ENCODE peak calls at places on chromosomes 2 and 18, in nine cellular contexts. O is HepG2, T is body of pancreas, K is A549, A is HCT116, H is transverse colon, X is vagina, N is uterus, Z is GM12878. D is an unnamed sample. For H3K4me1, the result is how much of the 10 kb centered on the place peaks cover.

GRCh38 chr18:80105369-80106167 is 3.5 kb upstream of the ADNP2 start:
- DNase-seq in O (no peak), T (no peak), K (no peak), A (no peak), H (no peak), X (no peak), N (no peak), Z (peak), D (no peak)

GRCh38 chr18:48996901-48997463 is 46.2 kb upstream of the SMAD7 start:
- DNase-seq in O (peak), T (no peak), K (peak), A (peak), H (no peak), X (no peak), N (no peak), Z (no peak), D (no peak)

GRCh38 chr2:23588106-23588505 is 203.1 kb downstream of the KLHL29 start:
- DNase-seq in O (no peak), T (no peak), K (no peak), A (no peak), H (no peak), X (no peak), N (no peak), Z (no peak), D (no peak)

GRCh38 chr2:147782521-147782920 is 62.3 kb upstream of the ACVR2A start:
- DNase-seq in O (no peak), T (no peak), K (no peak), A (no peak), H (no peak), X (no peak), N (no peak), Z (no peak), D (peak)

GRCh38 chr2:57330447-57330846 is 716.2 kb upstream of the VRK2 start:
- DNase-seq in O (no peak), T (no peak), K (no peak), A (no peak), H (no peak), X (no peak), N (no peak), Z (no peak), D (no peak)

GRCh38 chr2:158043181-158043948 is 58.3 kb upstream of the UPP2 start:
- DNase-seq in O (no peak), T (no peak), K (no peak), A (no peak), H (no peak), X (no peak), N (no peak), Z (no peak), D (no peak)

GRCh38 chr2:22579341-22579740 is 805.6 kb upstream of the KLHL29 start:
- DNase-seq in O (no peak), T (no peak), K (no peak), A (no peak), H (no peak), X (no peak), N (no peak), Z (no peak), D (no peak)

GRCh38 chr18:59229681-59230443 is 9.9 kb downstream of the GRP start:
- DNase-seq in O (no peak), T (no peak), K (no peak), A (no peak), H (no peak), X (peak), N (no peak), Z (no peak), D (no peak)

GRCh38 chr18:48217306-48218250 is 191.6 kb downstream of the ZBTB7C start:
- DNase-seq in O (no peak), T (no peak), K (no peak), A (no peak), H (no peak), X (peak), N (no peak), Z (no peak), D (no peak)

GRCh38 chr2:105005601-105006000 is 32.3 kb upstream of the MRPS9 start:
- DNase-seq in O (no peak), T (no peak), K (no peak), A (no peak), H (no peak), X (no peak), N (no peak), Z (no peak), D (no peak)

GRCh38 chr18:46577546-46577945 is 79.5 kb downstream of the LOXHD1 start:
- DNase-seq in O (no peak), T (no peak), K (no peak), A (no peak), H (no peak), X (peak), N (no peak), Z (no peak), D (no peak)

GRCh38 chr2:171217330-171217729 is 56.6 kb upstream of the TLK1 start:
- DNase-seq in O (no peak), T (no peak), K (no peak), A (no peak), H (no peak), X (no peak), N (no peak), Z (no peak), D (no peak)

GRCh38 chr2:220064282-220065042 is 437.0 kb downstream of the SLC4A3 start:
- DNase-seq in O (no peak), T (no peak), K (no peak), A (no peak), H (no peak), X (no peak), N (no peak), Z (no peak), D (no peak)

GRCh38 chr2:39107156-39107555 is 13.7 kb downstream of the SOS1 start:
- DNase-seq in O (no peak), T (no peak), K (no peak), A (no peak), H (no peak), X (no peak), N (no peak), Z (no peak), D (no peak)

GRCh38 chr2:3207091-3207491 is 170.5 kb downstream of the EIPR1 start:
- DNase-seq in O (no peak), T (peak), K (no peak), A (no peak), H (no peak), X (no peak), N (no peak), Z (no peak), D (no peak)

GRCh38 chr2:199798881-199799580 is 52.0 kb downstream of the FTCDNL1 start:
- DNase-seq in O (no peak), T (peak), K (no peak), A (no peak), H (peak), X (no peak), N (no peak), Z (no peak), D (peak)

GRCh38 chr2:72864500-72864899 is 22.7 kb upstream of the SPR start:
- DNase-seq in O (no peak), T (no peak), K (peak), A (no peak), H (no peak), X (no peak), N (no peak), Z (no peak), D (no peak)

GRCh38 chr2:190653931-190654330 is 5.0 kb downstream of the NAB1 start:
- DNase-seq in O (no peak), T (no peak), K (no peak), A (no peak), H (no peak), X (no peak), N (no peak), Z (no peak), D (no peak)

GRCh38 chr18:34121157-34121807 is 103.4 kb downstream of the NOL4 start:
- DNase-seq in O (peak), T (no peak), K (no peak), A (no peak), H (no peak), X (no peak), N (no peak), Z (no peak), D (no peak)

GRCh38 chr2:110101280-110101844 is 14.3 kb downstream of the MALL start:
- DNase-seq in O (peak), T (peak), K (peak), A (peak), H (peak), X (peak), N (peak), Z (no peak), D (peak)

GRCh38 chr2:224929512-224929911 is 112.8 kb downstream of the DOCK10 start:
- DNase-seq in O (no peak), T (no peak), K (no peak), A (no peak), H (no peak), X (no peak), N (no peak), Z (no peak), D (no peak)

GRCh38 chr18:46542545-46542944 is 114.5 kb downstream of the LOXHD1 start:
- DNase-seq in O (no peak), T (no peak), K (no peak), A (no peak), H (no peak), X (no peak), N (no peak), Z (no peak), D (no peak)

GRCh38 chr2:154532004-154532403 is 166.5 kb upstream of the KCNJ3 start:
- DNase-seq in O (no peak), T (no peak), K (no peak), A (no peak), H (no peak), X (no peak), N (no peak), Z (no peak), D (no peak)

GRCh38 chr2:7180641-7181370 is 263.6 kb downstream of the RNF144A start:
- DNase-seq in O (peak), T (no peak), K (peak), A (no peak), H (no peak), X (no peak), N (no peak), Z (no peak), D (no peak)

GRCh38 chr18:40752336-40752735 is 1202.7 kb upstream of the PIK3C3 start:
- DNase-seq in O (no peak), T (no peak), K (no peak), A (no peak), H (no peak), X (no peak), N (no peak), Z (no peak), D (no peak)

GRCh38 chr18:8898990-8899389 is 193.6 kb downstream of the MTCL1 start:
- DNase-seq in O (no peak), T (no peak), K (no peak), A (no peak), H (no peak), X (no peak), N (no peak), Z (no peak), D (no peak)

GRCh38 chr2:10301946-10302478 is 692 bp upstream of the HPCAL1 start:
- DNase-seq in O (peak), T (no peak), K (no peak), A (no peak), H (peak), X (no peak), N (no peak), Z (no peak), D (no peak)

GRCh38 chr2:74540291-74540690 is 10.6 kb downstream of the HTRA2 start:
- DNase-seq in O (no peak), T (no peak), K (no peak), A (no peak), H (no peak), X (no peak), N (no peak), Z (no peak), D (peak)

GRCh38 chr2:126930970-126931590 is 32.4 kb downstream of the TEX51 start:
- DNase-seq in O (no peak), T (no peak), K (no peak), A (no peak), H (no peak), X (no peak), N (no peak), Z (no peak), D (no peak)

GRCh38 chr2:192655916-192656315 is 461.2 kb upstream of the TMEFF2 start:
- DNase-seq in O (no peak), T (no peak), K (no peak), A (no peak), H (no peak), X (no peak), N (no peak), Z (no peak), D (no peak)

GRCh38 chr2:77521931-77522470 is at the start of gene LRRTM4:
- DNase-seq in O (no peak), T (no peak), K (no peak), A (no peak), H (no peak), X (no peak), N (no peak), Z (no peak), D (no peak)

GRCh38 chr2:173311844-173312606 is 42.6 kb upstream of the CDCA7 start:
- DNase-seq in O (no peak), T (no peak), K (no peak), A (no peak), H (no peak), X (no peak), N (no peak), Z (no peak), D (no peak)

GRCh38 chr2:26527726-26528125 is 49.8 kb upstream of the OTOF start:
- DNase-seq in O (no peak), T (no peak), K (no peak), A (no peak), H (no peak), X (no peak), N (peak), Z (no peak), D (no peak)

GRCh38 chr2:106547516-106547915 is 60.4 kb downstream of the CD8B2 start:
- DNase-seq in O (no peak), T (no peak), K (no peak), A (no peak), H (no peak), X (no peak), N (no peak), Z (no peak), D (no peak)

GRCh38 chr18:616380-616995 is 19.7 kb downstream of the CLUL1 start:
- DNase-seq in O (peak), T (no peak), K (peak), A (peak), H (no peak), X (no peak), N (no peak), Z (no peak), D (no peak)

GRCh38 chr2:218091743-218092142 is 22.7 kb downstream of the RUFY4 start:
- DNase-seq in O (no peak), T (no peak), K (no peak), A (no peak), H (no peak), X (no peak), N (no peak), Z (no peak), D (no peak)

GRCh38 chr2:23699526-23699925 is 227.4 kb downstream of the ATAD2B start:
- DNase-seq in O (no peak), T (no peak), K (no peak), A (no peak), H (no peak), X (no peak), N (no peak), Z (no peak), D (peak)

DNA sequence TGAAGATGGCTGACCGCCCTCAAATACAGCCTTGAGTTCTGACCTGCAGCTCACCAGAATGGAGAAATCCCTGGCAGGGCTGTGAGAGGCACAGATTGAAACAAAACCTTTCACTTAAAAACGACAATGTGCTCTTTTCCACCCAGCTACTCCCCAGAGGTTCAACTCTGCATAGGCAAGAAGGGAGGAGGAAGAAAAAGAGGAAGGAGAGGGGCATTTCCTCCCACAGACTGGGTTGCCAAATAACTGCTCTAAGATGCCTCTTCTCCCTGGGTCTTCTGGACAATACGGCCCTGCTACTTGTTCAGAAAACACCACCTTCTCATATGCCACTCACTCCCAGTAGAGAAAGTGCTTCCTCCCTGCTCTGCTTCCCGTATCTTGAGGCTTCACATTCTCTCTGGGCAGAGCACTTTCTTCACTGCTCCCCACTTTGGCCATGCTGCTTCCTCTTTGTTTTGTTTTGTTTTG is 136.4 kb upstream of the SLC1A4 start:
- DNase-seq in O (no peak), T (no peak), K (no peak), A (no peak), H (no peak), X (no peak), N (no peak), Z (no peak), D (no peak)
- H3K4me3 ChIP-seq in O (no peak), T (no peak), K (no peak), A (no peak), H (no peak), X (no peak), N (no peak), Z (no peak), D (no peak)

GRCh38 chr18:44680271-44681038 is at the start of gene SETBP1:
- DNase-seq in O (no peak), T (peak), K (peak), A (no peak), H (peak), X (no peak), N (peak), Z (no peak), D (peak)
- TF ChIP-seq POLR2A in O (no peak), T (peak), K (no peak), A (no peak), H (peak), X (peak), N (no peak), Z (peak), D (no peak)

DNA sequence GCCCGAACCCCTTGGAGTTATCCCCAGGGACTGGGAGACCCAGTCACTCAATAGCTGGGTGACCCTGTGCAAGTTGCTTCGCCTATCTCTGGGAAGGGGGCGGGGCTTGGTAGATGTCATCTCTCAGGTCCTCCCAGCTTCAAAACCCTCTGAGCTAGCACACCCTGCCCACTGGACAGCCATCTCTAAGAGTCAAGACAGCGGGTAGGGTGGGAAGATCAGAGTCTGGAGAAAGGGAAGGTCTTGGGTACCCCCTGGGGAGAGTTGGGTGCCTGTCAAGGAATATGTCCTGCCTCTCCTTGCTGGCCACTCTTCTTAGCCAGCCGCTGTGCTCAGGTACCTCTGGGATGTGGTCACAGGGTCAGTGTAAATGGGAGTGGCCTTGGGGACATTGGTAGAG is 8.0 kb downstream of the GLI2 start:
- DNase-seq in O (no peak), T (no peak), K (no peak), A (no peak), H (no peak), X (no peak), N (no peak), Z (no peak), D (peak)
- H3K4me1 ChIP-seq in O (under half), T (under half), K (under half), A (under half), H (under half), X (under half), N (under half), Z (under half), D (under half)

DNA sequence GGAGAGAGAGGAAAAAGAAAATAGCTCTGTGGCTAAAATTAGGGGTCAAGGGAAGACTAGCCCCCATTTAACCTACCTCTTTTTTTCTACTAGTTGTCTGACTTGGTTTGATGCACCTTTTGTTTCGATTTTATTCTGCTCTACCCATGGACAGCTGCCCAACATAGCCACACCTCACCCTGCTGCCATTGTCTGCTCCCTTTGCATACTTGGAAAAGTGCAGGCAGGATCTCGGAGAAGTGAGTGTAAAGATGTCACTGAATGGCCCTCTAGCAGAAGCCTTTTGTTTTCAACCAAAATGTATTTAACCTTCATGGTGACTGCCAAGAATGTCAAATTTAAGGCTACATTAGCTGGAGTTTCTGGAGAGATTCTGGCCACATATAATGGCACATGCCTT is 62.9 kb downstream of the SETBP1 start:
- DNase-seq in O (no peak), T (no peak), K (no peak), A (no peak), H (no peak), X (no peak), N (no peak), Z (no peak), D (no peak)
- H3K4me3 ChIP-seq in O (no peak), T (no peak), K (no peak), A (no peak), H (no peak), X (no peak), N (no peak), Z (no peak), D (no peak)

GRCh38 chr2:163690896-163691295 is 44.9 kb downstream of the FIGN start:
- DNase-seq in O (no peak), T (no peak), K (no peak), A (no peak), H (no peak), X (no peak), N (no peak), Z (no peak), D (no peak)

GRCh38 chr2:163686289-163686688 is 49.5 kb downstream of the FIGN start:
- DNase-seq in O (no peak), T (no peak), K (no peak), A (no peak), H (no peak), X (no peak), N (no peak), Z (no peak), D (no peak)

GRCh38 chr2:163692081-163692480 is 43.7 kb downstream of the FIGN start:
- DNase-seq in O (no peak), T (no peak), K (no peak), A (no peak), H (no peak), X (no peak), N (no peak), Z (no peak), D (no peak)

GRCh38 chr2:163682695-163683094 is 53.1 kb downstream of the FIGN start:
- DNase-seq in O (peak), T (no peak), K (no peak), A (no peak), H (no peak), X (no peak), N (no peak), Z (no peak), D (no peak)

GRCh38 chr2:163687213-163687612 is 48.6 kb downstream of the FIGN start:
- DNase-seq in O (no peak), T (no peak), K (no peak), A (no peak), H (no peak), X (no peak), N (no peak), Z (no peak), D (no peak)
- TF ChIP-seq POLR2A in O (no peak), T (no peak), K (no peak), A (no peak), H (no peak), X (no peak), N (no peak), Z (no peak), D (no peak)

DNA sequence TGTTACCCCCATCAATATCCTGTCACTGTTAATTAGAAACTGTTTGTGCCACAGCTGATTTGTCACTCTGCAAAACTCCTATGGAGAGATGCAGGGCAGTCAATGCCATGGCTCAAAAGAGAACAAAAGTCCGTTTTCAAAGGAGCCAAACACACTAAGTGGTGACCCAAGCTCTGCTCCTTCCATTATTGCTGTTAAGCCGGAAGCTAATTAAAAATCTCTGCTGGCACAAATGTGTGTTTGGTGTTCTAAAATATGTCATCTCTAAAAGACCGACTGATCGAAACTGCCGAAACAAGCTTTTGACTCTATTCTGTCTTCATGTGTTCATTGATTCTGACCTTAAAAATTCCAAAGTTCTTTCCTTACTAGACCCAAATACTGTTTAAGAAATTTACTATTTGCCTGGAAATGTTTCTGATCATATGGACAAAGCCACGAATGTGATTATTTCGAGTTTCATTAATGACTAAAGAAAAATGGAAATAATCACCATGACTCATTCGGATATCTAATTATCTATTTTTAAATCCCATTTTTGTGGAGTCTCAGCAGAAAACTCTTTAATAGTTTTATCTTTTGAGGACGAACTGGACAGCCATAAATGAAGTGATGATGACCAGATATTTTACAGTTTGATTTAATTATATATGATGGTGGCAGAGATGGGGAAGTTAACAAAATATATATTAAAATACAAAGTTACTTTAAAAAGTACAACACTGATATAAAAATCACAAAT is 287.6 kb downstream of the SOCS6 start:
- DNase-seq in O (no peak), T (no peak), K (no peak), A (no peak), H (no peak), X (no peak), N (no peak), Z (no peak), D (no peak)
- H3K4me1 ChIP-seq in O (under half), T (under half), K (under half), A (under half), H (under half), X (under half), N (under half), Z (under half), D (under half)

D was measured in adrenal gland.